ENCODE peak calls at places on chromosomes 6 and 20, in seven cellular contexts. J, T, D, S, I, W and R are unnamed samples.
A peak's percentile ranks its signal among the peaks of the same experiment; 100 is the strongest.

GRCh38 chr6:13253272-13253671 is 75.1 kb downstream of the TBC1D7 start:
- DNase-seq in J (no peak), S (no peak), I (no peak), D (no peak), W (no peak), T (no peak), R (no peak)

GRCh38 chr20:208937-209566 is 18.0 kb upstream of the DEFB129 start:
- DNase-seq in W (no peak), J (no peak), I (no peak), D (peak; percentile 67), S (peak; percentile 65), T (no peak), R (no peak)

GRCh38 chr6:14542670-14543366 is 425.2 kb downstream of the CD83 start:
- DNase-seq in J (no peak), D (peak; percentile 91), W (no peak), I (no peak), T (no peak), S (no peak), R (no peak)

GRCh38 chr6:116450185-116450710 is 10.9 kb upstream of the CALHM6 start:
- DNase-seq in T (no peak), S (no peak), D (no peak), J (no peak), W (no peak), I (no peak), R (no peak)

GRCh38 chr6:73452107-73452461 is at the start of gene CGAS:
- DNase-seq in W (peak; percentile 82), D (peak; percentile 50), J (peak; percentile 85), T (peak; percentile 30), S (peak; percentile 37), I (peak; percentile 88), R (peak; percentile 69)

GRCh38 chr6:38796850-38797249 is 81.7 kb downstream of the DNAH8 start:
- DNase-seq in S (no peak), W (no peak), I (no peak), T (no peak), J (no peak), D (no peak), R (no peak)

GRCh38 chr20:1012359-1013168 is 10.5 kb upstream of the RSPO4 start:
- DNase-seq in W (no peak), T (no peak), S (no peak), D (no peak), I (peak; percentile 21), J (no peak), R (no peak)

GRCh38 chr20:49594929-49595311 is 27.0 kb upstream of the PTGIS start:
- DNase-seq in J (no peak), I (no peak), W (no peak), D (no peak), T (no peak), S (no peak), R (no peak)

DNA sequence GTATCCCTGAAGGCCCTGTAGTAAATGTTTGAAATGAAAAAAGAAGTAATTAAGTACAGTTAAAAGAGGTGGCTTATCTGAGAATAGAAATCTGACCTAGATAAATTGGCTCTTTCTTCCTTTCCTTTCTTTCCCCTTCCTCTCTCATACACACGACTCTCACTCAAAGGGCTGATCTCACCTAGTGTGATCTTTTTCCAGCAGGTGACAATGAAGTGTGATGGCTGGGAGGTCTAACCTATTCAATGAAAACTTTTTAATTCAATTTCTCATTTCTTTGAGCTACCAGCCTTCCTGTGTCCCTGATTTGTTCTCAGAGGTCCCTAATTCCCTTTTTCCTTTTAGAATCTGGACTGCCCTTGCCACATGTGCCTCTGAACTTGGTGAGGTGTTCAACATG is 118.0 kb upstream of the RIMS1 start:
- DNase-seq in D (no peak), S (no peak), I (no peak), J (no peak), W (no peak), T (no peak), R (no peak)
- H3K4me3 ChIP-seq in D (no peak overlapping the region), S (no peak overlapping the region), I (no peak overlapping the region), J (no peak overlapping the region), W (no peak overlapping the region), T (no peak overlapping the region), R (no peak overlapping the region)

GRCh38 chr6:42788671-42789070 is 6.8 kb downstream of the BICRAL start:
- DNase-seq in W (no peak), D (no peak), J (no peak), I (no peak), T (no peak), S (no peak), R (no peak)
- H3K4me1 ChIP-seq in W (peaks cover 65% of the 10 kb centered on the region), D (peaks cover 11% of the 10 kb centered on the region), J (no peaks in the 10 kb centered on the region), I (peaks cover 4% of the 10 kb centered on the region), T (peaks cover 21% of the 10 kb centered on the region), S (peaks cover 33% of the 10 kb centered on the region), R (peaks cover 30% of the 10 kb centered on the region)

GRCh38 chr6:133951227-133951626 is 1.8 kb upstream of the TBPL1 start:
- DNase-seq in T (no peak), I (no peak), J (no peak), S (no peak), W (no peak), D (no peak), R (no peak)
- H3K27ac ChIP-seq in T (peak overlapping the region; percentile 95), I (peak overlapping the region; percentile 96), J (peak overlapping the region; percentile 92), S (peak overlapping the region; percentile 88), W (peak overlapping the region; percentile 93), D (peak overlapping the region; percentile 95), R (peak overlapping the region; percentile 73)

GRCh38 chr20:59839372-59839771 is 94.1 kb downstream of the SYCP2 start:
- DNase-seq in W (no peak), J (no peak), T (no peak), D (no peak), I (no peak), S (no peak), R (no peak)

GRCh38 chr20:59835448-59836395 is 97.7 kb downstream of the SYCP2 start:
- DNase-seq in D (peak; percentile 38), J (no peak), I (peak; percentile 62), S (peak; percentile 80), W (peak; percentile 37), T (peak; percentile 51), R (no peak)

GRCh38 chr20:59837623-59838394 is 95.6 kb downstream of the SYCP2 start:
- DNase-seq in S (no peak), T (no peak), W (no peak), J (no peak), I (no peak), D (no peak), R (no peak)

GRCh38 chr20:59835057-59835447 is 98.4 kb downstream of the SYCP2 start:
- DNase-seq in S (no peak), W (no peak), J (no peak), T (no peak), D (peak; percentile 13), I (no peak), R (no peak)

GRCh38 chr20:59836768-59837167 is 96.7 kb downstream of the SYCP2 start:
- DNase-seq in T (no peak), I (no peak), D (no peak), S (no peak), W (no peak), J (no peak), R (no peak)
- H3K4me3 ChIP-seq in T (no peak overlapping the region), I (no peak overlapping the region), D (no peak overlapping the region), S (no peak overlapping the region), W (peak overlapping the region; percentile 1), J (no peak overlapping the region), R (no peak overlapping the region)

GRCh38 chr20:17652411-17652810 is 29.6 kb downstream of the RRBP1 start:
- DNase-seq in T (no peak), I (no peak), D (no peak), J (no peak), S (no peak), W (no peak), R (no peak)

GRCh38 chr20:17651761-17652388 is 30.2 kb downstream of the RRBP1 start:
- DNase-seq in W (no peak), J (no peak), T (no peak), S (peak; percentile 42), I (no peak), D (no peak), R (no peak)

GRCh38 chr20:17650301-17650761 is 31.7 kb downstream of the RRBP1 start:
- DNase-seq in T (no peak), S (no peak), D (no peak), J (peak; percentile 66), W (no peak), I (no peak), R (no peak)

GRCh38 chr20:17648782-17649730 is 33.0 kb downstream of the RRBP1 start:
- DNase-seq in S (no peak), T (no peak), W (no peak), I (no peak), J (peak; percentile 74), D (no peak), R (no peak)

DNA sequence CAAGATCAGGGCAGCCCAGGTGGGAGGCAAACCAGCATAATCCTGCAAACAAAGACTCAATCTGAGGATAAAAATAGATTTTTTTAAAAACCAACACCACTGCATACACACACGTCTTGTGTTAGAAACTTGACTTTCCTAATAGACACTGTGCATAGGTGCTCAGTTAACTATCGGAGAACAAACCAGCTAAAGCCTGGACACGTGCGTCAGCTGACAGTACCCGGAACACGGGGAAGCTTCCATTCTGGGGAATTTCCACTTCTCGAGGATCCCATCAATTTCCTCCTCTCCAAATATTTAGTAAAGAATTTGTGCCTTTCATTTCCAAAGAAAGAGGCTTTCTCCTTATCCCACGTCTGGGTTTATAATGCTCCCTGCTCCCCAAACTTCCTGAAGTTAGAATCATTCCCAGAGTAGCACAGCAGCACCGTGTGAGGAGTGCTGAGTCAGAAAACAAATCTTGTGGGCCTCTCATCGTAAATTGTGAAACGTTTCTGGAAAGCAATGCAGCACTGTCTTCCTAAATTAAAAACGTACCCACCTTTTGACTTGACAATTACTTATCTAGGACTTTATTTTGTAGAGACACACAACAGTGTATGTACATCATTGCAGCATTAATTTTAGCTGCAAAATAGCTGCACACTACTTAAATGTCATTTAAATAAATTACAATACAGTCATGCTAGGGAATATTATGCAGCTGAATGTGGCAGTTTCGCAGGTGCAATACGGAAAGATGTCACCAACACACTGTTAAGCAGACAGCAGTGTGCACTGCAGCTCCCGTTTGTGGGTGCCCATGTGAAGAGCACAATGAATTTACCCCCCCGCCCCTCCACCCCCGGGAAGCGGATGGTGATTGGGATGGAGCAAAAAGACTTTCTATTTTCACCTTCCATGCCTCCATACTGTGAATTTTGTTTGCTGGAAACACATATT is 31.0 kb downstream of the RRBP1 start:
- DNase-seq in W (no peak), D (no peak), J (no peak), I (no peak), S (no peak), T (no peak), R (no peak)
- H3K4me1 ChIP-seq in W (peaks cover 82% of the 10 kb centered on the region), D (peaks cover 26% of the 10 kb centered on the region), J (no peaks in the 10 kb centered on the region), I (peaks cover 6% of the 10 kb centered on the region), S (peaks cover 41% of the 10 kb centered on the region), T (peaks cover 31% of the 10 kb centered on the region), R (no peaks in the 10 kb centered on the region)

GRCh38 chr20:17901971-17902370 is 66.6 kb downstream of the SNX5 start:
- DNase-seq in T (no peak), S (no peak), J (no peak), W (no peak), I (peak; percentile 52), D (no peak), R (no peak)
- H3K27ac ChIP-seq in T (no peak overlapping the region), S (no peak overlapping the region), J (no peak overlapping the region), W (no peak overlapping the region), I (no peak overlapping the region), D (no peak overlapping the region), R (no peak overlapping the region)